ENCODE peak calls at places on chromosomes 11 and 22, in six cellular contexts. Y is body of pancreas, P is fibroblast of lung, T is K562, R is PC-3, V is right atrium auricular region. B is an unnamed sample. For H3K4me1, the result is how much of the 10 kb centered on the place peaks cover.

GRCh38 chr11:12287374-12288211 is 89.8 kb upstream of the PARVA start:
- DNase-seq in Y (peak), P (peak), T (peak), R (peak), V (peak), B (peak)

GRCh38 chr11:69778373-69778772 is 3.2 kb upstream of the FGF4 start:
- DNase-seq in Y (no peak), P (no peak), T (no peak), R (no peak), V (no peak), B (no peak)

GRCh38 chr11:27395556-27396258 is 32.7 kb upstream of the CCDC34 start:
- DNase-seq in Y (peak), P (peak), T (no peak), R (peak), V (no peak), B (no peak)

GRCh38 chr22:45273452-45274075 is 11.2 kb upstream of the UPK3A start:
- DNase-seq in Y (no peak), P (no peak), T (no peak), R (no peak), V (no peak), B (no peak)

GRCh38 chr22:30920407-30920806 is 48.2 kb downstream of the MORC2 start:
- DNase-seq in Y (peak), P (peak), T (peak), R (peak), V (peak), B (peak)

GRCh38 chr22:23742505-23743264 is 8.2 kb downstream of the ZNF70 start:
- DNase-seq in Y (no peak), P (no peak), T (no peak), R (no peak), V (peak), B (no peak)

GRCh38 chr11:70631624-70632047 is 233.3 kb downstream of the CTTN start:
- DNase-seq in Y (no peak), P (no peak), T (no peak), R (no peak), V (no peak), B (no peak)

GRCh38 chr22:35648066-35649025 is at the start of gene APOL6:
- DNase-seq in Y (peak), P (peak), T (no peak), R (peak), V (no peak), B (peak)

GRCh38 chr22:39419096-39419495 is 19.5 kb downstream of the TAB1 start:
- DNase-seq in Y (no peak), P (no peak), T (no peak), R (no peak), V (no peak), B (no peak)

GRCh38 chr22:19488884-19489843 is 9.4 kb downstream of the CDC45 start:
- DNase-seq in Y (no peak), P (peak), T (peak), R (peak), V (no peak), B (no peak)

GRCh38 chr11:33690290-33691050 is 10.2 kb downstream of the C11orf91 start:
- DNase-seq in Y (peak), P (peak), T (no peak), R (peak), V (peak), B (peak)

GRCh38 chr11:57597461-57597892 is at the start of gene SERPING1:
- DNase-seq in Y (peak), P (peak), T (no peak), R (no peak), V (peak), B (peak)

GRCh38 chr11:100269511-100269910 is 417.6 kb upstream of the ARHGAP42 start:
- DNase-seq in Y (no peak), P (no peak), T (no peak), R (no peak), V (no peak), B (no peak)

GRCh38 chr11:23903044-23903704 is 593.7 kb upstream of the LUZP2 start:
- DNase-seq in Y (no peak), P (peak), T (no peak), R (peak), V (no peak), B (no peak)

GRCh38 chr11:57644748-57645715 is 4.7 kb downstream of the YPEL4 start:
- DNase-seq in Y (peak), P (peak), T (peak), R (peak), V (peak), B (peak)

GRCh38 chr22:31210830-31211503 is 1.1 kb upstream of the LIMK2 start:
- DNase-seq in Y (no peak), P (no peak), T (no peak), R (no peak), V (peak), B (no peak)

GRCh38 chr11:2548596-2548995 is 103.8 kb downstream of the KCNQ1 start:
- DNase-seq in Y (peak), P (no peak), T (no peak), R (no peak), V (no peak), B (no peak)

GRCh38 chr11:134640971-134641968 is 229.2 kb upstream of the B3GAT1 start:
- DNase-seq in Y (no peak), P (no peak), T (no peak), R (no peak), V (no peak), B (no peak)

GRCh38 chr11:120727752-120728151 is 216.2 kb downstream of the GRIK4 start:
- DNase-seq in Y (no peak), P (no peak), T (no peak), R (no peak), V (no peak), B (no peak)

GRCh38 chr22:44099696-44100095 is 75.6 kb downstream of the PARVB start:
- DNase-seq in Y (no peak), P (no peak), T (no peak), R (no peak), V (no peak), B (no peak)

GRCh38 chr11:45816614-45817013 is 11.7 kb downstream of the SLC35C1 start:
- DNase-seq in Y (no peak), P (no peak), T (no peak), R (no peak), V (no peak), B (no peak)

GRCh38 chr11:64831411-64831891 is 13.0 kb downstream of the CDC42BPG start:
- DNase-seq in Y (no peak), P (no peak), T (no peak), R (no peak), V (no peak), B (no peak)

GRCh38 chr22:47592791-47593190 is 830.3 kb downstream of the TBC1D22A start:
- DNase-seq in Y (no peak), P (no peak), T (no peak), R (no peak), V (no peak), B (no peak)

GRCh38 chr22:22534604-22535415 is 14.7 kb upstream of the ZNF280A start:
- DNase-seq in Y (no peak), P (no peak), T (peak), R (no peak), V (no peak), B (no peak)

GRCh38 chr11:33952805-33953204 is 60.9 kb upstream of the LMO2 start:
- DNase-seq in Y (no peak), P (no peak), T (peak), R (no peak), V (no peak), B (no peak)

GRCh38 chr22:20981787-20982562 is at the start of gene LZTR1:
- DNase-seq in Y (peak), P (peak), T (peak), R (peak), V (peak), B (peak)

GRCh38 chr11:100847696-100848216 is 160.7 kb downstream of the ARHGAP42 start:
- DNase-seq in Y (no peak), P (no peak), T (no peak), R (no peak), V (no peak), B (no peak)

GRCh38 chr11:35418847-35419712 is at the start of gene SLC1A2:
- DNase-seq in Y (no peak), P (no peak), T (no peak), R (no peak), V (no peak), B (no peak)
- H3K4me1 ChIP-seq in Y (under half), P (under half), T (under half), R (under half), V (under half), B (under half)

GRCh38 chr11:90847268-90847886 is 624.5 kb upstream of the CHORDC1 start:
- DNase-seq in Y (no peak), P (no peak), T (no peak), R (no peak), V (no peak), B (no peak)
- H3K4me3 ChIP-seq in Y (no peak), P (no peak), T (no peak), R (no peak), V (no peak), B (no peak)

GRCh38 chr11:16381177-16381576 is 24.8 kb upstream of the SOX6 start:
- DNase-seq in Y (no peak), P (no peak), T (no peak), R (no peak), V (no peak), B (no peak)
- H3K27ac ChIP-seq in Y (no peak), P (no peak), T (peak), R (no peak), V (no peak), B (no peak)

GRCh38 chr11:44566952-44567875 is 1.8 kb downstream of the CD82 start:
- DNase-seq in Y (no peak), P (no peak), T (peak), R (no peak), V (no peak), B (no peak)
- H3K4me1 ChIP-seq in Y (under half), P (under half), T (under half), R (under half), V (under half), B (under half)

DNA sequence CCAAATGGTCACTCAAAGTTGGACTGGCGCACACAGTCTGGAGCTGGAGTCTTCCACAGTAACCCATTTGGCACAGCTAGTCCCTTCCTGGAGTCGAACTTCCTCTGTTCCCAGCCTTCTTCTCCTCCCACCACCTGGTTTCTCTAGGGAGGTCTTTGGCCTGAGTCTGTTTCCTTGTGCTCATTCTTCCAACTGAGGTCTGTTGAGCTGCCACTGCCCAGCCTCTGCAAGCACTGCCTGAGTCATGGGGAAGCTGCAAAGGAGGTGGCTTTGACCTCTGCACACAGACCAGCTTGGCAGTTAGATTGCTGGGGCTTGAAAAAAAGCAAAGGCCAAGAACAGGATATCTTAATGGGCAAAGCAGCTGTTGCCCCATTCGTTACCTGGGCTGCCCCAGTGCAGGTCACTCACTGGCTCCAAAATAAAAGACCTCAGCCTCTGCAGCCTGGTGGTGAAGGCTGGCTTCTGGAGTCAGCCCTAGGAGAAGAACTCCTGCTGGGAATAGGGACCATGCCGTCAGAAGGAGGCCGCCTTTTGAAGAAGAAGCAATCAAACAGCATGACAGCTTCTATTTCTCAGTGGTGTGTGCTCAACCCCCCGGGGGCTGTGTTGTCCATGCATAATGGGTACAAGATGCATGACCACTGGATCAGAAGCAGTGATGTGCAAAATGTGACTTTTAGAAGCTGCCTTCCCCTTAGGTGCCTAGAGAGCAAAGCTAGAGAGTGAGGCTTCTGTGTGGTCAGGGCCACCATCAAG is 3.0 kb downstream of the ADAMTS15 start:
- DNase-seq in Y (no peak), P (peak), T (no peak), R (peak), V (peak), B (no peak)
- H3K4me3 ChIP-seq in Y (no peak), P (peak), T (no peak), R (peak), V (peak), B (no peak)

GRCh38 chr11:3825473-3826154 is 15.1 kb downstream of the RHOG start:
- DNase-seq in Y (no peak), P (no peak), T (no peak), R (no peak), V (no peak), B (no peak)

GRCh38 chr11:3823762-3824506 is 15.6 kb downstream of the PGAP2 start:
- DNase-seq in Y (no peak), P (no peak), T (no peak), R (no peak), V (no peak), B (no peak)

GRCh38 chr11:3822312-3822711 is 14.0 kb downstream of the PGAP2 start:
- DNase-seq in Y (no peak), P (no peak), T (no peak), R (no peak), V (no peak), B (no peak)

GRCh38 chr11:3824714-3825472 is 15.9 kb downstream of the RHOG start:
- DNase-seq in Y (peak), P (no peak), T (peak), R (no peak), V (no peak), B (peak)

GRCh38 chr11:3823303-3823702 is 14.9 kb downstream of the PGAP2 start:
- DNase-seq in Y (no peak), P (peak), T (no peak), R (peak), V (no peak), B (no peak)
- H3K27ac ChIP-seq in Y (no peak), P (no peak), T (no peak), R (no peak), V (no peak), B (no peak)